ENCODE peak calls at places on chromosomes 12 and 14, in seven cellular contexts. One of them, this sample, is unnamed.

GRCh38 chr12:77256924-77257323 is 191.6 kb upstream of the E2F7 start:
- DNase-seq in GM03348: peak; percentile 3
- DNase-seq in EH: no peak
- DNase-seq in A172: no peak
- DNase-seq in thoracic aorta: no peak
- DNase-seq in iris pigment epithelial cell: no peak
- DNase-seq in GM18507: no peak
- DNase-seq in this sample: no peak

GRCh38 chr14:49420201-49420600 is 166.0 kb downstream of the RPS29 start:
- DNase-seq in iris pigment epithelial cell: no peak
- DNase-seq in thoracic aorta: no peak
- DNase-seq in GM18507: no peak
- DNase-seq in EH: no peak
- DNase-seq in GM03348: no peak
- DNase-seq in A172: no peak
- DNase-seq in this sample: no peak

GRCh38 chr14:77026930-77027537 is 1.5 kb downstream of the IRF2BPL start:
- DNase-seq in EH: peak; percentile 58
- DNase-seq in iris pigment epithelial cell: peak; percentile 80
- DNase-seq in A172: no peak
- DNase-seq in GM03348: peak; percentile 55
- DNase-seq in thoracic aorta: no peak
- DNase-seq in GM18507: no peak
- DNase-seq in this sample: peak; percentile 27

GRCh38 chr14:102933618-102934231 is 11.3 kb downstream of the AMN start:
- DNase-seq in iris pigment epithelial cell: no peak
- DNase-seq in thoracic aorta: no peak
- DNase-seq in GM03348: no peak
- DNase-seq in A172: no peak
- DNase-seq in GM18507: no peak
- DNase-seq in EH: no peak
- DNase-seq in this sample: no peak

GRCh38 chr12:61647566-61647965 is 612.6 kb upstream of the USP15 start:
- DNase-seq in EH: no peak
- DNase-seq in GM18507: no peak
- DNase-seq in GM03348: no peak
- DNase-seq in thoracic aorta: no peak
- DNase-seq in iris pigment epithelial cell: no peak
- DNase-seq in A172: no peak
- DNase-seq in this sample: no peak

GRCh38 chr12:10705655-10706054 is 17.5 kb downstream of the YBX3 start:
- DNase-seq in A172: no peak
- DNase-seq in thoracic aorta: no peak
- DNase-seq in GM03348: peak; percentile 50
- DNase-seq in iris pigment epithelial cell: peak; percentile 77
- DNase-seq in GM18507: no peak
- DNase-seq in EH: peak; percentile 46
- DNase-seq in this sample: no peak

GRCh38 chr12:110165540-110166159 is 41.5 kb downstream of the IFT81 start:
- DNase-seq in thoracic aorta: no peak
- DNase-seq in A172: no peak
- DNase-seq in EH: no peak
- DNase-seq in GM03348: no peak
- DNase-seq in iris pigment epithelial cell: peak; percentile 7
- DNase-seq in GM18507: peak; percentile 11
- DNase-seq in this sample: no peak

GRCh38 chr12:105573574-105573973 is 243.1 kb downstream of the C12orf75 start:
- DNase-seq in thoracic aorta: no peak
- DNase-seq in EH: peak; percentile 32
- DNase-seq in iris pigment epithelial cell: no peak
- DNase-seq in GM03348: no peak
- DNase-seq in GM18507: no peak
- DNase-seq in A172: peak; percentile 23
- DNase-seq in this sample: no peak

GRCh38 chr12:29149691-29150382 is 759 bp downstream of the FAR2 start:
- DNase-seq in thoracic aorta: no peak
- DNase-seq in EH: no peak
- DNase-seq in GM18507: no peak
- DNase-seq in iris pigment epithelial cell: no peak
- DNase-seq in A172: no peak
- DNase-seq in GM03348: no peak
- DNase-seq in this sample: no peak

GRCh38 chr12:75823475-75823874 is 208.1 kb downstream of the PHLDA1 start:
- DNase-seq in A172: peak; percentile 66
- DNase-seq in thoracic aorta: no peak
- DNase-seq in iris pigment epithelial cell: no peak
- DNase-seq in EH: peak; percentile 78
- DNase-seq in GM03348: no peak
- DNase-seq in GM18507: no peak
- DNase-seq in this sample: peak; percentile 66

GRCh38 chr14:23057757-23058653 is 685 bp upstream of the CDH24 start:
- DNase-seq in iris pigment epithelial cell: peak; percentile 76
- DNase-seq in EH: peak; percentile 84
- DNase-seq in thoracic aorta: peak; percentile 44
- DNase-seq in A172: peak; percentile 63
- DNase-seq in GM03348: peak; percentile 90
- DNase-seq in GM18507: peak; percentile 83
- DNase-seq in this sample: peak; percentile 89

GRCh38 chr12:106138646-106139421 is at the start of gene NUAK1:
- DNase-seq in iris pigment epithelial cell: peak; percentile 31
- DNase-seq in EH: peak; percentile 85
- DNase-seq in GM03348: peak; percentile 93
- DNase-seq in A172: peak; percentile 66
- DNase-seq in thoracic aorta: no peak
- DNase-seq in GM18507: no peak
- DNase-seq in this sample: peak; percentile 61

GRCh38 chr14:79111963-79112362 is 941.8 kb downstream of the NRXN3 start:
- DNase-seq in thoracic aorta: no peak
- DNase-seq in GM18507: no peak
- DNase-seq in A172: no peak
- DNase-seq in EH: peak; percentile 59
- DNase-seq in iris pigment epithelial cell: no peak
- DNase-seq in GM03348: peak; percentile 30
- DNase-seq in this sample: no peak

GRCh38 chr14:74425525-74426201 is 347 bp downstream of the SYNDIG1L start:
- DNase-seq in A172: no peak
- DNase-seq in GM18507: peak; percentile 40
- DNase-seq in GM03348: peak; percentile 89
- DNase-seq in iris pigment epithelial cell: peak; percentile 8
- DNase-seq in thoracic aorta: no peak
- DNase-seq in EH: peak; percentile 46
- DNase-seq in this sample: peak; percentile 25

GRCh38 chr12:107441906-107442305 is 243.7 kb upstream of the PWP1 start:
- DNase-seq in iris pigment epithelial cell: peak; percentile 42
- DNase-seq in GM18507: no peak
- DNase-seq in A172: no peak
- DNase-seq in EH: no peak
- DNase-seq in thoracic aorta: no peak
- DNase-seq in GM03348: peak; percentile 57
- DNase-seq in this sample: no peak

GRCh38 chr14:77562681-77563080 is 53.8 kb downstream of the SPTLC2 start:
- DNase-seq in EH: peak; percentile 96
- DNase-seq in A172: no peak
- DNase-seq in GM03348: no peak
- DNase-seq in GM18507: no peak
- DNase-seq in thoracic aorta: no peak
- DNase-seq in iris pigment epithelial cell: peak; percentile 95
- DNase-seq in this sample: no peak

GRCh38 chr12:130483616-130484180 is 146.0 kb downstream of the PIWIL1 start:
- DNase-seq in GM03348: no peak
- DNase-seq in thoracic aorta: no peak
- DNase-seq in GM18507: no peak
- DNase-seq in EH: no peak
- DNase-seq in iris pigment epithelial cell: no peak
- DNase-seq in A172: no peak
- DNase-seq in this sample: no peak

GRCh38 chr12:12718382-12718761 is 1.2 kb downstream of the CDKN1B start:
- DNase-seq in GM18507: no peak
- DNase-seq in GM03348: no peak
- DNase-seq in thoracic aorta: no peak
- DNase-seq in iris pigment epithelial cell: no peak
- DNase-seq in EH: peak; percentile 34
- DNase-seq in A172: no peak
- DNase-seq in this sample: no peak

GRCh38 chr14:30786701-30787100 is 87.7 kb upstream of the COCH start:
- DNase-seq in thoracic aorta: no peak
- DNase-seq in iris pigment epithelial cell: no peak
- DNase-seq in GM18507: no peak
- DNase-seq in GM03348: no peak
- DNase-seq in EH: no peak
- DNase-seq in A172: no peak
- DNase-seq in this sample: no peak

GRCh38 chr12:107388263-107388662 is 294.9 kb upstream of the CRY1 start:
- DNase-seq in GM03348: no peak
- DNase-seq in iris pigment epithelial cell: no peak
- DNase-seq in EH: no peak
- DNase-seq in GM18507: no peak
- DNase-seq in A172: no peak
- DNase-seq in thoracic aorta: no peak
- DNase-seq in this sample: no peak

GRCh38 chr12:120006248-120006975 is 17.4 kb downstream of the BICDL1 start:
- DNase-seq in A172: no peak
- DNase-seq in GM03348: no peak
- DNase-seq in thoracic aorta: no peak
- DNase-seq in GM18507: no peak
- DNase-seq in EH: no peak
- DNase-seq in iris pigment epithelial cell: no peak
- DNase-seq in this sample: no peak

GRCh38 chr12:91182664-91183455 is at the start of gene DCN:
- DNase-seq in thoracic aorta: no peak
- DNase-seq in GM18507: no peak
- DNase-seq in EH: peak; percentile 75
- DNase-seq in iris pigment epithelial cell: peak; percentile 49
- DNase-seq in GM03348: no peak
- DNase-seq in A172: no peak
- DNase-seq in this sample: no peak

GRCh38 chr12:103745962-103746361 is 95.1 kb downstream of the NT5DC3 start:
- DNase-seq in iris pigment epithelial cell: no peak
- DNase-seq in thoracic aorta: no peak
- DNase-seq in A172: no peak
- DNase-seq in GM18507: no peak
- DNase-seq in GM03348: no peak
- DNase-seq in EH: no peak
- DNase-seq in this sample: no peak

GRCh38 chr12:94689002-94689645 is 38.8 kb upstream of the TMCC3 start:
- DNase-seq in GM03348: peak; percentile 35
- DNase-seq in GM18507: no peak
- DNase-seq in thoracic aorta: no peak
- DNase-seq in A172: no peak
- DNase-seq in EH: peak; percentile 14
- DNase-seq in iris pigment epithelial cell: peak; percentile 92
- DNase-seq in this sample: no peak

GRCh38 chr14:53748691-53749090 is 207.9 kb downstream of the BMP4 start:
- DNase-seq in GM03348: no peak
- DNase-seq in EH: no peak
- DNase-seq in thoracic aorta: no peak
- DNase-seq in A172: no peak
- DNase-seq in iris pigment epithelial cell: no peak
- DNase-seq in GM18507: no peak
- DNase-seq in this sample: no peak

GRCh38 chr14:71143391-71144290 is 236.4 kb downstream of the PCNX1 start:
- DNase-seq in iris pigment epithelial cell: peak; percentile 90
- DNase-seq in GM03348: peak; percentile 36
- DNase-seq in thoracic aorta: no peak
- DNase-seq in A172: peak; percentile 61
- DNase-seq in EH: peak; percentile 91
- DNase-seq in GM18507: no peak
- DNase-seq in this sample: no peak

GRCh38 chr14:53462931-53463778 is 310.0 kb upstream of the DDHD1 start:
- DNase-seq in A172: no peak
- DNase-seq in GM18507: no peak
- DNase-seq in thoracic aorta: no peak
- DNase-seq in iris pigment epithelial cell: no peak
- DNase-seq in EH: no peak
- DNase-seq in GM03348: no peak
- DNase-seq in this sample: peak; percentile 41